ENCODE peak calls at places on chromosomes 5 and 9, in five cellular contexts. C, P, Q, N and V are unnamed samples.

GRCh38 chr9:134571946-134572914 is 69.4 kb upstream of the COL5A1 start:
- DNase-seq in C (no peak), P (no peak), Q (no peak), N (peak), V (peak)

GRCh38 chr5:111227226-111227782 is 3.1 kb downstream of the CAMK4 start:
- DNase-seq in C (no peak), P (no peak), Q (no peak), N (no peak), V (no peak)

GRCh38 chr5:72523960-72524582 is 16.9 kb upstream of the ZNF366 start:
- DNase-seq in C (no peak), P (no peak), Q (peak), N (peak), V (no peak)

GRCh38 chr9:95242613-95243012 is 74.9 kb downstream of the FANCC start:
- DNase-seq in C (no peak), P (no peak), Q (no peak), N (no peak), V (no peak)

GRCh38 chr5:137938358-137939138 is 49.3 kb downstream of the PKD2L2 start:
- DNase-seq in C (no peak), P (no peak), Q (no peak), N (no peak), V (no peak)

GRCh38 chr5:141763526-141763925 is 81.5 kb upstream of the ARAP3 start:
- DNase-seq in C (no peak), P (no peak), Q (no peak), N (no peak), V (no peak)

GRCh38 chr9:126791406-126792230 is 13.2 kb upstream of the ZBTB43 start:
- DNase-seq in C (no peak), P (no peak), Q (peak), N (peak), V (no peak)

GRCh38 chr5:82939326-82939725 is 137.9 kb downstream of the TMEM167A start:
- DNase-seq in C (no peak), P (no peak), Q (no peak), N (no peak), V (no peak)

GRCh38 chr5:65037845-65038815 is 269.4 kb downstream of the CWC27 start:
- DNase-seq in C (no peak), P (peak), Q (no peak), N (peak), V (peak)

GRCh38 chr5:80191397-80191796 is 64.5 kb downstream of the SERINC5 start:
- DNase-seq in C (no peak), P (no peak), Q (no peak), N (no peak), V (no peak)

GRCh38 chr5:122972877-122973276 is 63.6 kb downstream of the PPIC start:
- DNase-seq in C (no peak), P (no peak), Q (no peak), N (peak), V (no peak)

GRCh38 chr9:120705174-120705573 is 9.1 kb downstream of the MEGF9 start:
- DNase-seq in C (no peak), P (no peak), Q (no peak), N (no peak), V (no peak)

GRCh38 chr5:62259699-62260220 is 46.2 kb upstream of the KIF2A start:
- DNase-seq in C (no peak), P (no peak), Q (no peak), N (no peak), V (no peak)

GRCh38 chr5:77777281-77777892 is 1.2 kb upstream of the TBCA start:
- DNase-seq in C (no peak), P (no peak), Q (no peak), N (no peak), V (no peak)

GRCh38 chr5:132086277-132086794 is 12.7 kb downstream of the CSF2 start:
- DNase-seq in C (no peak), P (no peak), Q (no peak), N (peak), V (no peak)

GRCh38 chr9:118023649-118024048 is 319.4 kb downstream of the TLR4 start:
- DNase-seq in C (no peak), P (no peak), Q (no peak), N (no peak), V (no peak)

GRCh38 chr5:176611435-176611834 is 1.5 kb upstream of the GPRIN1 start:
- DNase-seq in C (peak), P (peak), Q (peak), N (peak), V (no peak)

GRCh38 chr9:18605763-18606162 is 131.8 kb downstream of the ADAMTSL1 start:
- DNase-seq in C (no peak), P (no peak), Q (no peak), N (peak), V (no peak)

GRCh38 chr5:19047277-19047676 is 940.7 kb downstream of the CDH18 start:
- DNase-seq in C (no peak), P (peak), Q (no peak), N (no peak), V (no peak)

GRCh38 chr5:54993318-54993717 is 7.9 kb upstream of the ESM1 start:
- DNase-seq in C (no peak), P (no peak), Q (no peak), N (no peak), V (no peak)

GRCh38 chr9:33116855-33117254 is 40.4 kb upstream of the SMU1 start:
- DNase-seq in C (no peak), P (no peak), Q (no peak), N (no peak), V (no peak)

GRCh38 chr5:53480474-53481353 is at the start of gene FST:
- DNase-seq in C (peak), P (peak), Q (no peak), N (peak), V (peak)

GRCh38 chr5:127705120-127705892 is 2.1 kb downstream of the CCDC192 start:
- DNase-seq in C (no peak), P (no peak), Q (peak), N (peak), V (no peak)

GRCh38 chr9:5500441-5501235 is 9.7 kb upstream of the PDCD1LG2 start:
- DNase-seq in C (no peak), P (no peak), Q (no peak), N (peak), V (no peak)

GRCh38 chr5:151296478-151296830 is 7.1 kb downstream of the SLC36A3 start:
- DNase-seq in C (no peak), P (no peak), Q (no peak), N (no peak), V (no peak)

GRCh38 chr5:165029471-165029870 is 1524.1 kb downstream of the MAT2B start:
- DNase-seq in C (peak), P (peak), Q (no peak), N (peak), V (no peak)

GRCh38 chr9:123401879-123402513 is 46.0 kb downstream of the CRB2 start:
- DNase-seq in C (peak), P (no peak), Q (peak), N (peak), V (no peak)

GRCh38 chr9:121958530-121958929 is 134.6 kb downstream of the TTLL11 start:
- DNase-seq in C (no peak), P (no peak), Q (no peak), N (no peak), V (no peak)

GRCh38 chr9:72173080-72173479 is 23.8 kb downstream of the GDA start:
- DNase-seq in C (no peak), P (no peak), Q (peak), N (no peak), V (no peak)

GRCh38 chr9:110714314-110714713 is 45.7 kb downstream of the MUSK start:
- DNase-seq in C (no peak), P (no peak), Q (no peak), N (peak), V (no peak)

GRCh38 chr9:137195525-137196220 is 4.9 kb downstream of the TPRN start:
- DNase-seq in C (no peak), P (no peak), Q (no peak), N (no peak), V (no peak)

DNA sequence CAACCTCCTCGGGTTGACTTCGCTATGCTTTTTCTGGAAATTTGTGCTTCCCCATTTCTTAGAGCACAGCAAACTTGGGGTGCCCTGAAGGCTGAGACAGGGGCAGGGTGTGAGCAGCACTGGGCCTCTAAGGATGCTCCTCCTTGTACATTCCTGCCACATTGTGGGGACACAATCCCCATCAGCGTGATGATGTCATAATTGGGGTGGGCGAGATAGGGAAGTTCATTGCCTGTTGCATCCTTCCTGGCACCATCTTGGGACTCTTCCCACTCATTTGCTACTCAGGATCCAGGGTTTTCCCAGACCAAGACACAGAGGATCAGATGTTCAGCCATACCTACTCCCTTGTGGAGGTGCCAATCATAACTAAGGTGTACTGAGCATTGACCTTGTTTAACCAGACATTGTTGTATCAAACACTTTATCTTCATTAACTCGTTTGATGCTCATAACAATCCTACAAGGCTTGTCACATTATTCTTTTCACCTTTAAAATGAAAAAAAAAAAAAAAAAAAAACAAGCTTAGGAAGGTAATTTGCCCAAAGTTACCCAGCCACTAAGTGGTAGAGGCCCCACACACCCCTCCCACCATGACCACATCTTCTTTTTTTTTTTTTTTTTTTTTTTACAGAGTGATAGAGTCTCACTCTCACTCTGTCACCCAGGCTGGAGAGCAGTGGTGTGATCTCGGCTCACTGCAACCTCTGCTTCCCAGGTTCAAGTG is 87.6 kb downstream of the UGCG start:
- DNase-seq in C (no peak), P (no peak), Q (no peak), N (no peak), V (no peak)
- H2BK12ac ChIP-seq in C (no peak), P (no peak), Q (no peak), N (no peak), V (no peak)

GRCh38 chr5:21209404-21209803 is 1221.4 kb upstream of the CDH18 start:
- DNase-seq in C (no peak), P (no peak), Q (no peak), N (no peak), V (no peak)
- H2BK12ac ChIP-seq in C (no peak), P (no peak), Q (no peak), N (no peak), V (no peak)

DNA sequence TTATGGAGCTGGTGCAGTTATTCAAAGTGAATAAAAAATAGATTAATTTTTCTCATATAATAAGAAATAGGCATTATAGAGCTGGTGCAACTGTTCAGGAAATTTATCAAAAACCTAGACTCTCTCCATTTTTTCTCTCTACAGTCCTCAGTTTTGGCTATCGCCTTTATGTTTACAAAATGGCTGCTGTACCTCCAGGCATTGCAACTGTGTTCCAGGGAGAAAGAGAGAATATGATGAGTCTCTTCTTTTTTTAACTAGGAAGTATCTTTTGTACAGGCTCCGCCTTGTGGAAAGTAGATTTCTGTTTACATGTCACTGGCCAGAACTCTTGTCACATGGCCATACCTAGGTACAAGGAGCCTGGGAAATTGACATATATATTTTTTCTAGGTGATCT is 3.1 kb upstream of the TGFBR1 start:
- DNase-seq in C (no peak), P (no peak), Q (no peak), N (no peak), V (no peak)
- H2BK12ac ChIP-seq in C (no peak), P (no peak), Q (no peak), N (no peak), V (no peak)

GRCh38 chr5:100799166-100799565 is 103.9 kb downstream of the ST8SIA4 start:
- DNase-seq in C (no peak), P (no peak), Q (no peak), N (no peak), V (no peak)
- H2BK12ac ChIP-seq in C (no peak), P (no peak), Q (peak), N (no peak), V (no peak)

DNA sequence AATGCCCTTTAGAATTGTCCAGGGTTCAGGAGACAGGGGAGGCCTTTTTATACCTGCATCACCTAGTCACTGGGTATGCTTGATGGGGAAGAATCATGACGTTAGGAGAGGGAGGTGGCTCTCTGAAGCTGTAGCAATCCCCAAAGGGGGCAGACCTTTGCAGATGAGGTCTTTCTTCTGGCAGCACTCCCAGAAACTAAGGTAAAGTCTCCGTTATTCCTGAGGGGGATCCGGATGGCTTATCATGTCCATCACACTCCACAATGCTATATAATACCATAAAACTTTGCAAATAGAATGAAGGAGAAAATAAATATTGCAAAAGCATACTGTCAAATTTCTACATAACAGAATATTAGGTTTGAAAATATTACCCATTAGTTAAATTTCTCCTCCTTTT is 21.5 kb upstream of the CAST start:
- DNase-seq in C (no peak), P (no peak), Q (no peak), N (no peak), V (no peak)
- H2BK12ac ChIP-seq in C (no peak), P (no peak), Q (peak), N (no peak), V (no peak)

GRCh38 chr5:36755340-36755739 is 121.2 kb upstream of the NIPBL start:
- DNase-seq in C (no peak), P (no peak), Q (no peak), N (no peak), V (no peak)

GRCh38 chr5:36751881-36752280 is 124.7 kb upstream of the NIPBL start:
- DNase-seq in C (no peak), P (peak), Q (no peak), N (no peak), V (no peak)

GRCh38 chr5:36756089-36756488 is 120.5 kb upstream of the NIPBL start:
- DNase-seq in C (no peak), P (no peak), Q (no peak), N (no peak), V (no peak)

GRCh38 chr5:36759117-36759516 is 117.5 kb upstream of the NIPBL start:
- DNase-seq in C (no peak), P (no peak), Q (no peak), N (no peak), V (no peak)

DNA sequence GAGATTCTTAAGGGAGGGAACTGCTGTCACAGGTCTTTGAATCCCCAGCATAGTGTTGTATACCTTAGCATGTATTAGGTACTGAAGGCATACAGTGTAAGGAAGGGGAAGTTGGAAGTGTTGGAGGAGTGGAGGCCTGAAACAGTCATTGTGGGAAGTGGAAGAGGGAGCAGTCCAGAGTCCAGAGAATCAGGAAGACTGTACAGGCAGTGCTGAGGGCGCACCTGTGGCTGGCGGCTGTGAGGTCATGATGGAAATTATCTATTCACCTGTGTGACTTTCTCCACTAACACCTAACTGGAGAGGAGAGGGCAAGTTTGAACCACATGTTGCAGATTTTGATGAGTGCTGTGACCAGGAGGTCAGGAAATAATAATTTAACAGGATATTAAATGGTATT is 119.7 kb upstream of the NIPBL start:
- DNase-seq in C (no peak), P (no peak), Q (no peak), N (no peak), V (no peak)
- H2BK12ac ChIP-seq in C (no peak), P (no peak), Q (no peak), N (no peak), V (no peak)

DNA sequence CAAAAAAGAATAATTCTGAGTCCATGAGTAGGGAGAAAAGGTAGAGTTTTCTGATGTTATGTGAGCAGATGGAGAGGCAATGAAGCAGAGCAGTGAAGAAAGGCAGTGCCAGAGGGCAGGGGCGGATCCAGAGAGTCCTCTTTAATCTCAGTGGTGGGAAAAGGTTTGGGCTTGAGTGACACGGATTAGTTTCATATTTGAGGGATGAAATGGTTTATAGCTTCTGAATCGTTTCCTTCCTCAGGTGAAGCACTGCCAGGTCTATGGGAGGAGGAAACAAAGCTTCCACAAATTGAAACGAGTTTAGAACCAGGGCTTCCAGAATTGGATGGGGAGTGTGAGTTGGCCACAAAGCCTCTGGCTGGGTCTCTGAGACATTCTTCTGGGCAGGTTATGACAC is 517.0 kb upstream of the PAPPA start:
- DNase-seq in C (no peak), P (no peak), Q (no peak), N (no peak), V (no peak)
- H2BK12ac ChIP-seq in C (no peak), P (no peak), Q (no peak), N (no peak), V (no peak)

GRCh38 chr5:163306421-163306820 is 131.0 kb upstream of the CCNG1 start:
- DNase-seq in C (no peak), P (no peak), Q (no peak), N (peak), V (no peak)
- H2BK12ac ChIP-seq in C (no peak), P (no peak), Q (no peak), N (no peak), V (no peak)

DNA sequence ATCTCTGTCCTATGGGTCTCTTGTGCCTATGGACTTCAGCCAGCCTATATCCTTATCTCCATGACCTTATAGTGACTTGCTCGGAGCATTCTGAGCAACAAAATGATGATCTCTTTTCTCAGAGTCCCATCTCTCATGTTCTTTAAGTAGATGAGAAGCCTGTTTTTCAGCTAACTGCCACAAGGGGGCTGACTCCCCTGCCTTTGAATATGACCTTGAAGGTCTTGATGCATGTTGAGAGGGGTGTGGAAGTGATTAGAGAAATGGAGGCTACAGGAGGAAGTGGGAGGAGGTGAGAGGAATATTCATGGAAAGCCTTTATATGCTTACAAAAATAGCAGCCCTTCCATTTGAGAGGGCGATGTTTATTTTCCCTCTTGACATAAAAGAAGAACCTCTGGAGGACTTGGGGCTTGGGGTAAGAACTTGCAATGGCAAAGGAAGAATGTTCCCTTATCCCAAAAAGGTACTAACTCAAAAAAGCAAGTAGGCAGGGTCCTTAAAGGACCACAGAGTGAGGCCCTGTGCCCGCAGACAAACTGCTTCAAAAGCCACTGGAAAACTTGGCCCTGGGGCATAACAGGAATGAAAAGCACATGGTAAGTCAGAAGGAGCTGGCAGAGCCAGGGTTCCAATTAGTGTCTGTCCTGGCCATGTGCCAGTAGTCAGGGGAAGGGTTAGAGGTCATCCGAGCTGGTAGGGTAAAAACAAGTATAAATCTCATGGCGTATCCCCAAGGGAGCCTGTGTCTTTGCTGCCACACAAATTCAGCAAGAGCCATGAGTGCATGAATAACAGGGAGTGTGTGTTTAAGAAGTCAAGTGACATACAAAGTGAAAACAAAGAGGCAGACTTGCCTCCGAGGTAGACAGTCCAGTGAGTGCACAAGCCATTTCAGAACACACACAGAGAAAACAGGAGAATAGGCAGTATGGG is 39.1 kb downstream of the FGD3 start:
- DNase-seq in C (no peak), P (no peak), Q (no peak), N (peak), V (no peak)
- H2BK12ac ChIP-seq in C (no peak), P (no peak), Q (no peak), N (no peak), V (no peak)